ENCODE peak calls at places on chromosomes 12 and 14, in ten cellular contexts. V is RKO; J is SHP77 treated with DMSO at 0.1 percent for 48 hours; H is iPS-NIHi11; F is iPS DF 19.7; O is neural crest cell; E is GM13976; B is prostate gland; R is activated effector memory CD4-positive, alpha-beta T cell treated with Interleukin-2 at 50 U/mL for 16 hours; Q is OCI-LY7. X is an unnamed sample.

GRCh38 chr14:83071888-83072501 is 1538.3 kb upstream of the SEL1L start:
- DNase-seq in V (peak), J (peak), H (no peak), F (no peak), O (no peak), E (peak), B (no peak), R (no peak), Q (peak), X (no peak)

GRCh38 chr12:5309654-5310053 is 122.3 kb upstream of the NTF3 start:
- DNase-seq in V (no peak), J (no peak), H (no peak), F (no peak), O (no peak), E (no peak), B (peak), R (no peak), Q (no peak), X (no peak)

GRCh38 chr12:104006929-104007328 is 41.3 kb downstream of the TDG start:
- DNase-seq in V (no peak), J (no peak), H (no peak), F (no peak), O (no peak), E (no peak), B (no peak), R (no peak), Q (no peak), X (no peak)

GRCh38 chr12:29043069-29043468 is 106.0 kb upstream of the FAR2 start:
- DNase-seq in V (no peak), J (no peak), H (no peak), F (no peak), O (no peak), E (no peak), B (no peak), R (no peak), Q (no peak), X (no peak)

GRCh38 chr12:98799411-98799810 is 154.3 kb downstream of the APAF1 start:
- DNase-seq in V (no peak), J (no peak), H (no peak), F (no peak), O (no peak), E (no peak), B (no peak), R (no peak), Q (no peak), X (no peak)

GRCh38 chr12:117686911-117687377 is 281.8 kb downstream of the KSR2 start:
- DNase-seq in V (peak), J (no peak), H (no peak), F (no peak), O (no peak), E (no peak), B (peak), R (no peak), Q (no peak), X (no peak)

GRCh38 chr14:100778951-100779690 is 46.8 kb upstream of the MEG3 start:
- DNase-seq in V (no peak), J (no peak), H (peak), F (no peak), O (no peak), E (no peak), B (no peak), R (no peak), Q (no peak), X (no peak)

GRCh38 chr14:42163136-42163535 is 556.5 kb downstream of the LRFN5 start:
- DNase-seq in V (no peak), J (no peak), H (no peak), F (no peak), O (no peak), E (no peak), B (no peak), R (no peak), Q (no peak), X (no peak)

GRCh38 chr12:129028824-129029223 is 175.5 kb downstream of the GLT1D1 start:
- DNase-seq in V (no peak), J (no peak), H (no peak), F (no peak), O (no peak), E (no peak), B (no peak), R (no peak), Q (no peak), X (no peak)

GRCh38 chr12:48001426-48002178 is 2.7 kb downstream of the COL2A1 start:
- DNase-seq in V (peak), J (no peak), H (peak), F (no peak), O (peak), E (peak), B (no peak), R (no peak), Q (no peak), X (no peak)